ENCODE peak calls at places on chromosomes 2 and 18, in seven cellular contexts. U, Y, G, V, P, T and D are unnamed samples.

GRCh38 chr2:133502678-133503077 is 65.6 kb downstream of the NCKAP5 start:
- DNase-seq in V (no peak), U (no peak), Y (no peak), P (no peak), T (no peak), G (no peak), D (no peak)

GRCh38 chr2:67797801-67798535 is 264.8 kb downstream of the C1D start:
- DNase-seq in T (no peak), Y (no peak), G (peak), U (peak), V (no peak), P (peak), D (no peak)

GRCh38 chr18:74803117-74803516 is 205.4 kb downstream of the ZNF407 start:
- DNase-seq in V (no peak), G (no peak), U (no peak), T (no peak), P (no peak), Y (no peak), D (no peak)

GRCh38 chr2:28325567-28326468 is 66.8 kb upstream of the FOSL2 start:
- DNase-seq in P (peak), T (no peak), G (peak), Y (no peak), U (no peak), V (no peak), D (no peak)

GRCh38 chr18:58788971-58789797 is 75.5 kb upstream of the ZNF532 start:
- DNase-seq in V (no peak), P (no peak), G (no peak), U (peak), T (no peak), Y (no peak), D (no peak)

GRCh38 chr2:152542995-152543481 is 174.2 kb downstream of the PRPF40A start:
- DNase-seq in U (peak), P (no peak), V (no peak), T (no peak), G (peak), Y (no peak), D (peak)

GRCh38 chr2:11872247-11872947 is 126.0 kb downstream of the LPIN1 start:
- DNase-seq in U (peak), V (no peak), G (no peak), Y (no peak), P (peak), T (no peak), D (no peak)

GRCh38 chr2:106885326-106885725 is 641 bp downstream of the ST6GAL2 start:
- DNase-seq in Y (no peak), U (no peak), P (peak), V (no peak), G (no peak), T (no peak), D (no peak)

GRCh38 chr2:133848111-133848649 is 279.9 kb upstream of the NCKAP5 start:
- DNase-seq in T (no peak), V (no peak), Y (no peak), U (no peak), P (no peak), G (no peak), D (no peak)

GRCh38 chr18:9808190-9808529 is 77.6 kb upstream of the TXNDC2 start:
- DNase-seq in T (no peak), G (no peak), P (no peak), V (no peak), Y (no peak), U (no peak), D (no peak)

GRCh38 chr18:23143059-23143831 is 8.0 kb downstream of the CABLES1 start:
- DNase-seq in P (no peak), Y (no peak), T (no peak), U (no peak), G (no peak), V (no peak), D (peak)

GRCh38 chr2:31778153-31778552 is 197.4 kb upstream of the SRD5A2 start:
- DNase-seq in T (no peak), U (no peak), V (no peak), Y (no peak), P (no peak), G (no peak), D (no peak)

GRCh38 chr2:55598056-55598795 is 19.2 kb downstream of the PPP4R3B start:
- DNase-seq in V (no peak), T (no peak), G (no peak), Y (no peak), P (no peak), U (no peak), D (no peak)

GRCh38 chr2:12507295-12507694 is 209.4 kb upstream of the TRIB2 start:
- DNase-seq in T (no peak), Y (no peak), U (no peak), P (peak), G (peak), V (no peak), D (no peak)

GRCh38 chr2:153455856-153456255 is 22.7 kb downstream of the RPRM start:
- DNase-seq in Y (no peak), P (no peak), G (no peak), T (no peak), V (no peak), U (no peak), D (no peak)

GRCh38 chr2:18435425-18436037 is 124.9 kb downstream of the RDH14 start:
- DNase-seq in Y (no peak), G (peak), P (peak), T (no peak), U (peak), V (no peak), D (peak)

GRCh38 chr18:62877448-62878221 is 162.3 kb downstream of the PHLPP1 start:
- DNase-seq in T (no peak), G (peak), Y (no peak), U (peak), V (no peak), P (peak), D (no peak)